ENCODE peak calls at places on chromosomes 7 and 10, in four cellular contexts. One of them, this sample, is unnamed.

GRCh38 chr10:70478191-70479160 is at the start of gene PALD1:
- DNase-seq in stromal cell of bone marrow: no peak
- DNase-seq in transverse colon: peak
- DNase-seq in HTR-8/SVneo: peak
- DNase-seq in this sample: peak

GRCh38 chr10:132879408-132880147 is 62.8 kb downstream of the CFAP46 start:
- DNase-seq in stromal cell of bone marrow: no peak
- DNase-seq in transverse colon: no peak
- DNase-seq in HTR-8/SVneo: no peak
- DNase-seq in this sample: no peak

GRCh38 chr7:92595281-92595680 is 5.1 kb upstream of the FAM133B start:
- DNase-seq in stromal cell of bone marrow: peak
- DNase-seq in transverse colon: no peak
- DNase-seq in HTR-8/SVneo: no peak
- DNase-seq in this sample: no peak

GRCh38 chr7:73452999-73453635 is 19.5 kb downstream of the FZD9 start:
- DNase-seq in stromal cell of bone marrow: no peak
- DNase-seq in transverse colon: no peak
- DNase-seq in HTR-8/SVneo: no peak
- DNase-seq in this sample: no peak

GRCh38 chr7:80362677-80363076 is 149.2 kb downstream of the GNAT3 start:
- DNase-seq in stromal cell of bone marrow: no peak
- DNase-seq in transverse colon: no peak
- DNase-seq in HTR-8/SVneo: no peak
- DNase-seq in this sample: no peak

GRCh38 chr10:80274396-80275134 is 14.9 kb downstream of the MAT1A start:
- DNase-seq in stromal cell of bone marrow: no peak
- DNase-seq in transverse colon: no peak
- DNase-seq in HTR-8/SVneo: no peak
- DNase-seq in this sample: no peak

GRCh38 chr10:100912013-100912608 is 652 bp upstream of the SLF2 start:
- DNase-seq in stromal cell of bone marrow: no peak
- DNase-seq in transverse colon: no peak
- DNase-seq in HTR-8/SVneo: no peak
- DNase-seq in this sample: no peak

GRCh38 chr7:13829914-13830603 is 159.4 kb downstream of the ETV1 start:
- DNase-seq in stromal cell of bone marrow: peak
- DNase-seq in transverse colon: no peak
- DNase-seq in HTR-8/SVneo: no peak
- DNase-seq in this sample: no peak

GRCh38 chr10:72263613-72264241 is 10.0 kb upstream of the DDIT4 start:
- DNase-seq in stromal cell of bone marrow: no peak
- DNase-seq in transverse colon: peak
- DNase-seq in HTR-8/SVneo: no peak
- DNase-seq in this sample: no peak

GRCh38 chr10:128069351-128070051 is 56.7 kb downstream of the MKI67 start:
- DNase-seq in stromal cell of bone marrow: no peak
- DNase-seq in transverse colon: peak
- DNase-seq in HTR-8/SVneo: peak
- DNase-seq in this sample: peak

GRCh38 chr10:77629775-77630565 is 7.6 kb downstream of the KCNMA1 start:
- DNase-seq in stromal cell of bone marrow: no peak
- DNase-seq in transverse colon: no peak
- DNase-seq in HTR-8/SVneo: no peak
- DNase-seq in this sample: no peak

GRCh38 chr7:8065356-8065813 is 96.8 kb downstream of the GLCCI1 start:
- DNase-seq in stromal cell of bone marrow: peak
- DNase-seq in transverse colon: no peak
- DNase-seq in HTR-8/SVneo: no peak
- DNase-seq in this sample: no peak

GRCh38 chr7:45099891-45100760 is 11.4 kb upstream of the NACAD start:
- DNase-seq in stromal cell of bone marrow: no peak
- DNase-seq in transverse colon: no peak
- DNase-seq in HTR-8/SVneo: no peak
- DNase-seq in this sample: no peak

This sample was measured in Caco-2.